ENCODE peak calls at places on chromosome 18, in ten cellular contexts. One of them, this sample, is unnamed.

GRCh38 chr18:79681484-79682387 is 2.1 kb downstream of the CTDP1 start:
- DNase-seq in body of pancreas: no peak
- DNase-seq in IMR-90: no peak
- DNase-seq in HCT116: no peak
- DNase-seq in right lobe of liver: no peak
- DNase-seq in stomach: no peak
- DNase-seq in heart left ventricle: no peak
- DNase-seq in ovary: no peak
- DNase-seq in tibial nerve: no peak
- DNase-seq in A549: no peak
- DNase-seq in this sample: no peak

GRCh38 chr18:27750014-27750413 is 426.9 kb downstream of the CDH2 start:
- DNase-seq in body of pancreas: peak; percentile 36
- DNase-seq in IMR-90: peak; percentile 28
- DNase-seq in HCT116: peak; percentile 19
- DNase-seq in right lobe of liver: no peak
- DNase-seq in stomach: peak; percentile 45
- DNase-seq in heart left ventricle: peak; percentile 31
- DNase-seq in ovary: no peak
- DNase-seq in tibial nerve: no peak
- DNase-seq in A549: no peak
- DNase-seq in this sample: no peak

GRCh38 chr18:70417847-70418246 is 129.0 kb downstream of the SOCS6 start:
- DNase-seq in body of pancreas: no peak
- DNase-seq in IMR-90: no peak
- DNase-seq in HCT116: no peak
- DNase-seq in right lobe of liver: no peak
- DNase-seq in stomach: no peak
- DNase-seq in heart left ventricle: no peak
- DNase-seq in ovary: no peak
- DNase-seq in tibial nerve: no peak
- DNase-seq in A549: no peak
- DNase-seq in this sample: no peak

GRCh38 chr18:46320928-46321855 is 217.0 kb downstream of the HAUS1 start:
- DNase-seq in body of pancreas: no peak
- DNase-seq in IMR-90: peak; percentile 55
- DNase-seq in HCT116: no peak
- DNase-seq in right lobe of liver: no peak
- DNase-seq in stomach: no peak
- DNase-seq in heart left ventricle: no peak
- DNase-seq in ovary: no peak
- DNase-seq in tibial nerve: no peak
- DNase-seq in A549: no peak
- DNase-seq in this sample: no peak

GRCh38 chr18:7414459-7414858 is 152.7 kb upstream of the PTPRM start:
- DNase-seq in body of pancreas: no peak
- DNase-seq in IMR-90: no peak
- DNase-seq in HCT116: no peak
- DNase-seq in right lobe of liver: no peak
- DNase-seq in stomach: no peak
- DNase-seq in heart left ventricle: peak; percentile 29
- DNase-seq in ovary: no peak
- DNase-seq in tibial nerve: no peak
- DNase-seq in A549: no peak
- DNase-seq in this sample: no peak

GRCh38 chr18:36786686-36787085 is 42.1 kb downstream of the TPGS2 start:
- DNase-seq in body of pancreas: peak; percentile 61
- DNase-seq in IMR-90: peak; percentile 71
- DNase-seq in HCT116: no peak
- DNase-seq in right lobe of liver: no peak
- DNase-seq in stomach: no peak
- DNase-seq in heart left ventricle: peak; percentile 52
- DNase-seq in ovary: peak; percentile 47
- DNase-seq in tibial nerve: peak; percentile 42
- DNase-seq in A549: no peak
- DNase-seq in this sample: no peak

GRCh38 chr18:36756262-36756661 is 72.5 kb downstream of the TPGS2 start:
- DNase-seq in body of pancreas: no peak
- DNase-seq in IMR-90: peak; percentile 31
- DNase-seq in HCT116: no peak
- DNase-seq in right lobe of liver: no peak
- DNase-seq in stomach: no peak
- DNase-seq in heart left ventricle: no peak
- DNase-seq in ovary: no peak
- DNase-seq in tibial nerve: no peak
- DNase-seq in A549: no peak
- DNase-seq in this sample: no peak

GRCh38 chr18:23146861-23147469 is 11.7 kb downstream of the CABLES1 start:
- DNase-seq in body of pancreas: no peak
- DNase-seq in IMR-90: no peak
- DNase-seq in HCT116: no peak
- DNase-seq in right lobe of liver: no peak
- DNase-seq in stomach: no peak
- DNase-seq in heart left ventricle: no peak
- DNase-seq in ovary: no peak
- DNase-seq in tibial nerve: no peak
- DNase-seq in A549: no peak
- DNase-seq in this sample: no peak

GRCh38 chr18:6746386-6746960 is 17.0 kb downstream of the ARHGAP28 start:
- DNase-seq in body of pancreas: no peak
- DNase-seq in IMR-90: peak; percentile 51
- DNase-seq in HCT116: no peak
- DNase-seq in right lobe of liver: no peak
- DNase-seq in stomach: no peak
- DNase-seq in heart left ventricle: no peak
- DNase-seq in ovary: no peak
- DNase-seq in tibial nerve: no peak
- DNase-seq in A549: no peak
- DNase-seq in this sample: no peak

GRCh38 chr18:79784965-79785770 is 12.6 kb upstream of the KCNG2 start:
- DNase-seq in body of pancreas: no peak
- DNase-seq in IMR-90: peak; percentile 32
- DNase-seq in HCT116: no peak
- DNase-seq in right lobe of liver: peak; percentile 43
- DNase-seq in stomach: no peak
- DNase-seq in heart left ventricle: no peak
- DNase-seq in ovary: no peak
- DNase-seq in tibial nerve: no peak
- DNase-seq in A549: no peak
- DNase-seq in this sample: no peak

GRCh38 chr18:68083776-68084175 is 567.3 kb upstream of the DSEL start:
- DNase-seq in body of pancreas: no peak
- DNase-seq in IMR-90: peak; percentile 56
- DNase-seq in HCT116: no peak
- DNase-seq in right lobe of liver: no peak
- DNase-seq in stomach: no peak
- DNase-seq in heart left ventricle: no peak
- DNase-seq in ovary: no peak
- DNase-seq in tibial nerve: no peak
- DNase-seq in A549: no peak
- DNase-seq in this sample: no peak

GRCh38 chr18:51110073-51110797 is 80.2 kb downstream of the SMAD4 start:
- DNase-seq in body of pancreas: peak; percentile 77
- DNase-seq in IMR-90: peak; percentile 5
- DNase-seq in HCT116: no peak
- DNase-seq in right lobe of liver: peak; percentile 77
- DNase-seq in stomach: peak; percentile 71
- DNase-seq in heart left ventricle: peak; percentile 52
- DNase-seq in ovary: peak; percentile 73
- DNase-seq in tibial nerve: peak; percentile 47
- DNase-seq in A549: peak; percentile 52
- DNase-seq in this sample: peak; percentile 52

GRCh38 chr18:21359746-21360145 is 117.7 kb downstream of the GREB1L start:
- DNase-seq in body of pancreas: no peak
- DNase-seq in IMR-90: no peak
- DNase-seq in HCT116: no peak
- DNase-seq in right lobe of liver: no peak
- DNase-seq in stomach: no peak
- DNase-seq in heart left ventricle: no peak
- DNase-seq in ovary: no peak
- DNase-seq in tibial nerve: no peak
- DNase-seq in A549: no peak
- DNase-seq in this sample: no peak

GRCh38 chr18:37238271-37238670 is 327.3 kb downstream of the CELF4 start:
- DNase-seq in body of pancreas: no peak
- DNase-seq in IMR-90: no peak
- DNase-seq in HCT116: no peak
- DNase-seq in right lobe of liver: peak; percentile 32
- DNase-seq in stomach: no peak
- DNase-seq in heart left ventricle: no peak
- DNase-seq in ovary: no peak
- DNase-seq in tibial nerve: no peak
- DNase-seq in A549: no peak
- DNase-seq in this sample: no peak

GRCh38 chr18:59629894-59630293 is 67.3 kb downstream of the CCBE1 start:
- DNase-seq in body of pancreas: peak; percentile 18
- DNase-seq in IMR-90: no peak
- DNase-seq in HCT116: no peak
- DNase-seq in right lobe of liver: no peak
- DNase-seq in stomach: no peak
- DNase-seq in heart left ventricle: no peak
- DNase-seq in ovary: no peak
- DNase-seq in tibial nerve: peak; percentile 26
- DNase-seq in A549: no peak
- DNase-seq in this sample: no peak

GRCh38 chr18:50034029-50034428 is 160.9 kb downstream of the MYO5B start:
- DNase-seq in body of pancreas: no peak
- DNase-seq in IMR-90: no peak
- DNase-seq in HCT116: no peak
- DNase-seq in right lobe of liver: no peak
- DNase-seq in stomach: no peak
- DNase-seq in heart left ventricle: no peak
- DNase-seq in ovary: no peak
- DNase-seq in tibial nerve: no peak
- DNase-seq in A549: no peak
- DNase-seq in this sample: no peak

GRCh38 chr18:11147962-11148654 is 1.3 kb downstream of the PIEZO2 start:
- DNase-seq in body of pancreas: no peak
- DNase-seq in IMR-90: no peak
- DNase-seq in HCT116: no peak
- DNase-seq in right lobe of liver: no peak
- DNase-seq in stomach: no peak
- DNase-seq in heart left ventricle: no peak
- DNase-seq in ovary: no peak
- DNase-seq in tibial nerve: no peak
- DNase-seq in A549: no peak
- DNase-seq in this sample: no peak

GRCh38 chr18:34493566-34494358 is 216.3 kb upstream of the DTNA start:
- DNase-seq in body of pancreas: peak; percentile 79
- DNase-seq in IMR-90: no peak
- DNase-seq in HCT116: no peak
- DNase-seq in right lobe of liver: peak; percentile 55
- DNase-seq in stomach: no peak
- DNase-seq in heart left ventricle: peak; percentile 33
- DNase-seq in ovary: peak; percentile 33
- DNase-seq in tibial nerve: no peak
- DNase-seq in A549: no peak
- DNase-seq in this sample: no peak

GRCh38 chr18:24198461-24198860 is 59.6 kb downstream of the CABYR start:
- DNase-seq in body of pancreas: no peak
- DNase-seq in IMR-90: no peak
- DNase-seq in HCT116: no peak
- DNase-seq in right lobe of liver: peak; percentile 80
- DNase-seq in stomach: no peak
- DNase-seq in heart left ventricle: no peak
- DNase-seq in ovary: no peak
- DNase-seq in tibial nerve: no peak
- DNase-seq in A549: no peak
- DNase-seq in this sample: no peak

GRCh38 chr18:48545690-48546365 is 7.0 kb downstream of the CTIF start:
- DNase-seq in body of pancreas: peak; percentile 27
- DNase-seq in IMR-90: peak; percentile 90
- DNase-seq in HCT116: no peak
- DNase-seq in right lobe of liver: peak; percentile 64
- DNase-seq in stomach: peak; percentile 31
- DNase-seq in heart left ventricle: peak; percentile 87
- DNase-seq in ovary: peak; percentile 55
- DNase-seq in tibial nerve: no peak
- DNase-seq in A549: no peak
- DNase-seq in this sample: peak; percentile 69
- TF ChIP-seq POLR2A in body of pancreas: no peak
- TF ChIP-seq POLR2A in IMR-90: peak; percentile 17
- TF ChIP-seq POLR2A in HCT116: no peak
- TF ChIP-seq POLR2A in right lobe of liver: no peak
- TF ChIP-seq POLR2A in stomach: no peak
- TF ChIP-seq POLR2A in heart left ventricle: peak; percentile 28
- TF ChIP-seq POLR2A in ovary: no peak
- TF ChIP-seq POLR2A in tibial nerve: no peak
- TF ChIP-seq POLR2A in A549: no peak
- TF ChIP-seq POLR2A in this sample: no peak

DNA sequence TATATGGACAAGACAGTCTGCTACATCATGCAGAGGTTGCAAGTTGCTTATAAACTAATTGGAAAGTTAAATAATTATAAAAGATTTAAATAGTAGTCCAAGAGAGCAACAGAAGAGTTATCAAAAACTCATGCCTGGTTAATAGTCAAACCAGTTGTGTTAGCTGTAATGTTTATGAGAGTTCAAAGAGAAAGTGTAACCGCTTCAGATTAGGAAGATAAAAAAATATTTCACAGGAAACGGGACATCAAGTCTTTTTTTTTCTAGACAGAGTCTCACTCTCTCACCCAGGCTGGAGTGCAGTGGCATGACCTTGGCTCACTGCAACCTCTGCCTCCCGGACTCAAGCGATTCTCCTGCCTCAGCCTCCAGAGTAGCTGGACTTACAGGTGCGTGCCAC is 34.6 kb upstream of the RNF125 start:
- DNase-seq in body of pancreas: no peak
- DNase-seq in IMR-90: no peak
- DNase-seq in HCT116: no peak
- DNase-seq in right lobe of liver: no peak
- DNase-seq in stomach: no peak
- DNase-seq in heart left ventricle: no peak
- DNase-seq in ovary: no peak
- DNase-seq in tibial nerve: no peak
- DNase-seq in A549: no peak
- DNase-seq in this sample: no peak
- TF ChIP-seq POLR2A in body of pancreas: no peak
- TF ChIP-seq POLR2A in IMR-90: no peak
- TF ChIP-seq POLR2A in HCT116: no peak
- TF ChIP-seq POLR2A in right lobe of liver: no peak
- TF ChIP-seq POLR2A in stomach: no peak
- TF ChIP-seq POLR2A in heart left ventricle: no peak
- TF ChIP-seq POLR2A in ovary: no peak
- TF ChIP-seq POLR2A in tibial nerve: no peak
- TF ChIP-seq POLR2A in A549: no peak
- TF ChIP-seq POLR2A in this sample: no peak

GRCh38 chr18:77132369-77133050 is at the start of gene MBP:
- DNase-seq in body of pancreas: peak; percentile 95
- DNase-seq in IMR-90: no peak
- DNase-seq in HCT116: no peak
- DNase-seq in right lobe of liver: peak; percentile 91
- DNase-seq in stomach: peak; percentile 93
- DNase-seq in heart left ventricle: peak; percentile 56
- DNase-seq in ovary: peak; percentile 77
- DNase-seq in tibial nerve: no peak
- DNase-seq in A549: no peak
- DNase-seq in this sample: peak; percentile 60
- TF ChIP-seq POLR2A in body of pancreas: peak; percentile 97
- TF ChIP-seq POLR2A in IMR-90: no peak
- TF ChIP-seq POLR2A in HCT116: peak; percentile 66
- TF ChIP-seq POLR2A in right lobe of liver: peak; percentile 96
- TF ChIP-seq POLR2A in stomach: no peak
- TF ChIP-seq POLR2A in heart left ventricle: peak; percentile 59
- TF ChIP-seq POLR2A in ovary: peak; percentile 41
- TF ChIP-seq POLR2A in tibial nerve: peak; percentile 28
- TF ChIP-seq POLR2A in A549: no peak
- TF ChIP-seq POLR2A in this sample: peak; percentile 49

GRCh38 chr18:54284967-54285785 is 15.9 kb downstream of the POLI start:
- DNase-seq in body of pancreas: peak; percentile 18
- DNase-seq in IMR-90: peak; percentile 75
- DNase-seq in HCT116: no peak
- DNase-seq in right lobe of liver: no peak
- DNase-seq in stomach: no peak
- DNase-seq in heart left ventricle: peak; percentile 67
- DNase-seq in ovary: no peak
- DNase-seq in tibial nerve: no peak
- DNase-seq in A549: no peak
- DNase-seq in this sample: no peak
- TF ChIP-seq POLR2A in body of pancreas: no peak
- TF ChIP-seq POLR2A in IMR-90: no peak
- TF ChIP-seq POLR2A in HCT116: no peak
- TF ChIP-seq POLR2A in right lobe of liver: no peak
- TF ChIP-seq POLR2A in stomach: no peak
- TF ChIP-seq POLR2A in heart left ventricle: no peak
- TF ChIP-seq POLR2A in ovary: no peak
- TF ChIP-seq POLR2A in tibial nerve: no peak
- TF ChIP-seq POLR2A in A549: no peak
- TF ChIP-seq POLR2A in this sample: no peak

This sample was measured in erythroblast.